ENCODE peak calls at places on chromosome 12, in four cellular contexts. One of them, this sample, is unnamed.

GRCh38 chr12:71755146-71755892 is 656 bp downstream of the RAB21 start:
- DNase-seq in GM23248: peak; percentile 87
- DNase-seq in thyroid gland: peak; percentile 47
- DNase-seq in CD8-positive, alpha-beta T cell: peak; percentile 54
- DNase-seq in this sample: peak; percentile 12

GRCh38 chr12:34286934-34287333 is 264.6 kb downstream of the ALG10 start:
- DNase-seq in CD8-positive, alpha-beta T cell: no peak
- DNase-seq in thyroid gland: no peak
- DNase-seq in GM23248: no peak
- DNase-seq in this sample: no peak

GRCh38 chr12:82800185-82800584 is 113.5 kb downstream of the TMTC2 start:
- DNase-seq in thyroid gland: no peak
- DNase-seq in CD8-positive, alpha-beta T cell: no peak
- DNase-seq in GM23248: no peak
- DNase-seq in this sample: no peak

GRCh38 chr12:48004039-48004940 is at the start of gene COL2A1:
- DNase-seq in GM23248: peak; percentile 60
- DNase-seq in CD8-positive, alpha-beta T cell: no peak
- DNase-seq in thyroid gland: no peak
- DNase-seq in this sample: no peak

GRCh38 chr12:105253882-105254513 is 18.0 kb upstream of the APPL2 start:
- DNase-seq in GM23248: peak; percentile 87
- DNase-seq in CD8-positive, alpha-beta T cell: no peak
- DNase-seq in thyroid gland: no peak
- DNase-seq in this sample: no peak

GRCh38 chr12:98446060-98446459 is 69.3 kb upstream of the TMPO start:
- DNase-seq in GM23248: no peak
- DNase-seq in CD8-positive, alpha-beta T cell: no peak
- DNase-seq in thyroid gland: no peak
- DNase-seq in this sample: no peak

GRCh38 chr12:6765634-6766581 is at the start of gene PTMS:
- DNase-seq in GM23248: peak; percentile 83
- DNase-seq in CD8-positive, alpha-beta T cell: no peak
- DNase-seq in thyroid gland: peak; percentile 82
- DNase-seq in this sample: peak; percentile 63

GRCh38 chr12:96831346-96831745 is 75.7 kb upstream of the NEDD1 start:
- DNase-seq in CD8-positive, alpha-beta T cell: no peak
- DNase-seq in GM23248: no peak
- DNase-seq in thyroid gland: no peak
- DNase-seq in this sample: no peak

GRCh38 chr12:3677609-3678008 is 75.3 kb downstream of the CRACR2A start:
- DNase-seq in CD8-positive, alpha-beta T cell: no peak
- DNase-seq in GM23248: no peak
- DNase-seq in thyroid gland: no peak
- DNase-seq in this sample: no peak

GRCh38 chr12:79778802-79779201 is 88.0 kb upstream of the PAWR start:
- DNase-seq in CD8-positive, alpha-beta T cell: no peak
- DNase-seq in GM23248: no peak
- DNase-seq in thyroid gland: no peak
- DNase-seq in this sample: no peak

GRCh38 chr12:63857771-63858670 is 13.5 kb downstream of the SRGAP1 start:
- DNase-seq in GM23248: peak; percentile 49
- DNase-seq in thyroid gland: no peak
- DNase-seq in CD8-positive, alpha-beta T cell: no peak
- DNase-seq in this sample: no peak

GRCh38 chr12:121812320-121812871 is 8.6 kb downstream of the SETD1B start:
- DNase-seq in GM23248: peak; percentile 87
- DNase-seq in CD8-positive, alpha-beta T cell: no peak
- DNase-seq in thyroid gland: peak; percentile 84
- DNase-seq in this sample: peak; percentile 57

GRCh38 chr12:110284597-110284996 is 3.5 kb downstream of the ATP2A2 start:
- DNase-seq in thyroid gland: no peak
- DNase-seq in GM23248: no peak
- DNase-seq in CD8-positive, alpha-beta T cell: no peak
- DNase-seq in this sample: no peak

GRCh38 chr12:117165342-117165741 is 24.9 kb downstream of the FBXO21 start:
- DNase-seq in GM23248: no peak
- DNase-seq in thyroid gland: no peak
- DNase-seq in CD8-positive, alpha-beta T cell: no peak
- DNase-seq in this sample: no peak

GRCh38 chr12:119397540-119397939 is 63.0 kb downstream of the CCDC60 start:
- DNase-seq in thyroid gland: no peak
- DNase-seq in CD8-positive, alpha-beta T cell: no peak
- DNase-seq in GM23248: no peak
- DNase-seq in this sample: no peak

GRCh38 chr12:89873745-89874144 is 165.1 kb upstream of the ATP2B1 start:
- DNase-seq in GM23248: no peak
- DNase-seq in thyroid gland: peak; percentile 24
- DNase-seq in CD8-positive, alpha-beta T cell: no peak
- DNase-seq in this sample: peak; percentile 36

GRCh38 chr12:124083708-124084107 is 110.7 kb downstream of the ZNF664 start:
- DNase-seq in CD8-positive, alpha-beta T cell: no peak
- DNase-seq in thyroid gland: no peak
- DNase-seq in GM23248: no peak
- DNase-seq in this sample: no peak

GRCh38 chr12:46124848-46125619 is 134.7 kb upstream of the SCAF11 start:
- DNase-seq in CD8-positive, alpha-beta T cell: peak; percentile 56
- DNase-seq in GM23248: peak; percentile 85
- DNase-seq in thyroid gland: peak; percentile 60
- DNase-seq in this sample: peak; percentile 61

DNA sequence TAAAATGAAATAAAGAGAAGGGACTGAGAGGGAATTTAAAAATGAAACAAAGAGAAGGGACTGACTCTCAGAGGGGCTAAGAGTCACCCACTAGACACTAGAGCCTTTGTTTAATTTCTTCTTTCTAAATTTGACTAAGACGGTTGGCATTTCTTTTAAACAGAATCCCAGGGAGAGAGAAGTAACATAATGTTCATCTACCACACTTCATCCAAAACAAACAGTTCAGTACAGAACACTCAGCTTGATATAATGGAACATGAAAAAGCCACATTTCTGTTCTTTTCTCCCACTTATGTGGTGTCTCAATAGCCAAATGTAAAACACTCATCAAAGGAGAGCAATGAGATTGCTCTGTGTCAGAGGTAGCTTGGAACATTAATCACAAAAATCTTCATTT is 10.1 kb upstream of the NT5DC3 start:
- DNase-seq in CD8-positive, alpha-beta T cell: no peak
- DNase-seq in thyroid gland: no peak
- DNase-seq in GM23248: peak; percentile 21
- DNase-seq in this sample: no peak
- H3K27ac ChIP-seq in CD8-positive, alpha-beta T cell: no peak overlapping the region
- H3K27ac ChIP-seq in thyroid gland: no peak overlapping the region
- H3K27ac ChIP-seq in GM23248: no peak overlapping the region
- H3K27ac ChIP-seq in this sample: peak overlapping the region; percentile 73

GRCh38 chr12:107829271-107829670 is 54.8 kb downstream of the ASCL4 start:
- DNase-seq in GM23248: no peak
- DNase-seq in CD8-positive, alpha-beta T cell: no peak
- DNase-seq in thyroid gland: no peak
- DNase-seq in this sample: no peak
- H3K27ac ChIP-seq in GM23248: no peak overlapping the region
- H3K27ac ChIP-seq in CD8-positive, alpha-beta T cell: no peak overlapping the region
- H3K27ac ChIP-seq in thyroid gland: no peak overlapping the region
- H3K27ac ChIP-seq in this sample: no peak overlapping the region

DNA sequence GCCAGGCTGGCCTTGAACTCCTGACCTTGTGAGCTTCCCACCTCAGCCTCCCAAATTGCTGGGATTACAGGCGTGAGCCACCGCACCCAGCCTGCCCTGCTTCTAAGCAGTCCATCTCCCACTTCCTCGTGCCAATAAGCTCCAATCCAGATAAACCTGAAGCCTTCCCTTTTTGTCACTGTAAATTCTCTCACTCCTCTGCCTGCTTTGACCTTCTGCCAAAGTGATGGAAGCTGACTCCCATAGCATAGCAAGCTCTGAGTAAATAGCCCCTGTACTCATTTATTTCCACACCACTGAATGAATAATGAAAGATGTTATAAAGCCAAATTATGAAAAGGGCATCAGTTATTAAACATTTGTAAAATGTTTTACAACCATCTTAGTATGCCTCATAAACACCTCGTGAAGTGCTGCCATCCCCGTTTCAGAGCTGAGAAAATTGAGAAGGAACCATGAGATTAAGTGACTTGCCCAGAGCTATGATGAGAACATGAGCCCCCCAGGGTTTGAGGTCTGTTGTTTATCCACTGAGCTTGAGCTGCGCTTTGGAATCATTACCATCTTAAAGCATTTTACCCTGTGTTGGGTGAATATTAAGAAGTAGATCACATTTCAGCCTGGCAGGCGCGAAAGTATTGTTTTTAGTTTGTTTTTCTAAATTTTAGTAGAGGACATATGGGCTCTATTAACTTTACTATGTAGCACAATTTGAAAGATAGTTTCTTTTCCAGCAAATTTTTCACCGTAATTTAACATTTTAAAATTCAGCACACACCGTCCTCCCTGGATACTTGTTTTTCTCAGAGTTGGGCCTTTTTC is 30.3 kb downstream of the MANSC1 start:
- DNase-seq in GM23248: peak; percentile 23
- DNase-seq in CD8-positive, alpha-beta T cell: no peak
- DNase-seq in thyroid gland: no peak
- DNase-seq in this sample: no peak
- H3K27ac ChIP-seq in GM23248: no peak overlapping the region
- H3K27ac ChIP-seq in CD8-positive, alpha-beta T cell: no peak overlapping the region
- H3K27ac ChIP-seq in thyroid gland: peak overlapping the region; percentile 61
- H3K27ac ChIP-seq in this sample: peak overlapping the region; percentile 71

DNA sequence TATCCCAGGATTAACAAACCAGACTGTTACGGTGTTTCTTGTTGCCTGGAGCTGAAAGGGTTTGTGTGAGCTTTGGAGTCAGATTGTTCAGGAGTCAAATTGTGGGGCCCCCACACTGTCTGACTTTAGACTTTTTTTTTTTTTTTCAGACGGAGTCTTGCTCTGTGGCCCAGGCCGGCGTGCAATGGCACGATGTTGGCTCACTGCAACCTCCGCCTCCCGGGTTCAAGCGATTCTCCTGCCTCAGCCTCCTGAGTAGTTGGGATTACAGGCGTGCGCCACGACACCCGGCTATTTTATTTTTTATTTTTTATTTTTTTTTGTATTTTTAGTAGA is 847 bp downstream of the TSFM start:
- DNase-seq in GM23248: no peak
- DNase-seq in thyroid gland: no peak
- DNase-seq in CD8-positive, alpha-beta T cell: no peak
- DNase-seq in this sample: no peak
- H3K27ac ChIP-seq in GM23248: no peak overlapping the region
- H3K27ac ChIP-seq in thyroid gland: no peak overlapping the region
- H3K27ac ChIP-seq in CD8-positive, alpha-beta T cell: peak overlapping the region; percentile 85
- H3K27ac ChIP-seq in this sample: no peak overlapping the region

DNA sequence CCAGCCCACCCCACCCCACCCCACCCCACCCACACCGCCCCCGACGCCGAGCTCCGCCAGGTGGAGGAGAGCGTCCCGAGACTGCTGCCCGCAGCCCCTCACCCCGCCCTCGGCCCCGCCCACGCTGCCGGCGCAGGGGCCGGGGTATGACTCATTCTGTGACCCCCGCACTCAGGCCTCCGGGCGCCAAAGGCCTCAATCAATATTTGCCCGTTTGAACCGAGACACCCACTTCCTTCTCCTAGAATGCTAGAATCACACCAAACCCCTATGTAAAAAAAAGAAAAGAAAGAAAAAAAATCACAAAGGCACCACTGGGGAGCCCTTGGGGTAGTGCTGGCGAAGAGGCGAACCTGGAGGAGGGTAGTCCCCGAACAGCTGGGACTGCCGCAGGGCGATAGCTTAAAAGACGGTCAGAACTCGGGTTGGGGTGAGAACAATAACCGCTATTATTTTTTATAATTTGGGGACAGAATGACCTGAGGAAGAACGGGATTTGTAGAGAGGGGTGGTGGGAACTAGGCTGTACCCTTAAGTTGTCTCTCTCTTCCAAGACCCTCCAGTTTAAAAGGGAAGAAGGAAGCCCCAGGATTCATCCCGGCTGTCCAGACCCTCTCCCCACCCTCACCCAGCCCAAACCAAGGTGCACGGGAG is 894 bp downstream of the KRT8 start:
- DNase-seq in CD8-positive, alpha-beta T cell: peak; percentile 27
- DNase-seq in thyroid gland: peak; percentile 80
- DNase-seq in GM23248: peak; percentile 45
- DNase-seq in this sample: no peak
- H3K27ac ChIP-seq in CD8-positive, alpha-beta T cell: no peak overlapping the region
- H3K27ac ChIP-seq in thyroid gland: peak overlapping the region; percentile 94
- H3K27ac ChIP-seq in GM23248: no peak overlapping the region
- H3K27ac ChIP-seq in this sample: no peak overlapping the region

DNA sequence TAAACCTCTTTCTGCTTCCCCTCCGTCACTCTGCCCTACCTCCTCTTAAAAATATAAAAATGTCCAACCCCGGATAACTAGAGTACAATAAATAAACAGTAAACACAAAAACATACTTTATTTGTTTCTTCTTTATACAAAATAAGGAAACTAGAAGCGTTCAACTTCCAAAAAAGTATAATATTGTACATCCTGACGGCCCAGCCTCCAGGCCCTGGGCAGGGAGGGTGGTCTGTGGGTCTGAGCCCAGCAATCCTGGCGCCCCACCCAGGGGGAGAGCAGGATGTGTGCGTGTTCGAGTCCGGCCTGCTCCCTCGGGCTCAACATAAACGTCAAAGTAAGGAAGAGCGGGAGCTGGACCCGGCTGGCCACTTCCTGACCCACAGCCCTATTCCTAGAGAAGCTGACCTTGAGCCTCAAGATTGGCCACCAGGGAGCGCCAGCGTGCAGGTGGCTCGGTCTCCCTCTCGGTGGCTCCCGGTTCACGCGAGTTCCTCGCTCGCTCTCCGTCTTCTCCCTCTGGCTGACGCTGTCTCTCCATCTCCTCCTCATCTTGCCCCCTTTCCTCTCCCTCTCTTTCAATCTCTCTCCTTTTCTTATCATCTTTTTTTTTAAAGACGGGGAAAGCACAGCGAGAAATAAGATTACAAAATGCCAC is 9.4 kb downstream of the LHX5 start:
- DNase-seq in thyroid gland: peak; percentile 85
- DNase-seq in GM23248: peak; percentile 83
- DNase-seq in CD8-positive, alpha-beta T cell: peak; percentile 67
- DNase-seq in this sample: peak; percentile 32
- H3K27ac ChIP-seq in thyroid gland: no peak overlapping the region
- H3K27ac ChIP-seq in GM23248: no peak overlapping the region
- H3K27ac ChIP-seq in CD8-positive, alpha-beta T cell: no peak overlapping the region
- H3K27ac ChIP-seq in this sample: no peak overlapping the region

GRCh38 chr12:128820723-128821432 is 2.9 kb downstream of the SLC15A4 start:
- DNase-seq in CD8-positive, alpha-beta T cell: no peak
- DNase-seq in GM23248: no peak
- DNase-seq in thyroid gland: peak; percentile 20
- DNase-seq in this sample: peak; percentile 17
- H3K27ac ChIP-seq in CD8-positive, alpha-beta T cell: no peak overlapping the region
- H3K27ac ChIP-seq in GM23248: no peak overlapping the region
- H3K27ac ChIP-seq in thyroid gland: no peak overlapping the region
- H3K27ac ChIP-seq in this sample: peak overlapping the region; percentile 8

GRCh38 chr12:8048906-8049305 is 16.4 kb downstream of the FOXJ2 start:
- DNase-seq in CD8-positive, alpha-beta T cell: no peak
- DNase-seq in thyroid gland: no peak
- DNase-seq in GM23248: peak; percentile 8
- DNase-seq in this sample: no peak
- H3K27ac ChIP-seq in CD8-positive, alpha-beta T cell: no peak overlapping the region
- H3K27ac ChIP-seq in thyroid gland: no peak overlapping the region
- H3K27ac ChIP-seq in GM23248: no peak overlapping the region
- H3K27ac ChIP-seq in this sample: no peak overlapping the region

GRCh38 chr12:85720308-85721033 is 115.7 kb downstream of the RASSF9 start:
- DNase-seq in thyroid gland: no peak
- DNase-seq in CD8-positive, alpha-beta T cell: no peak
- DNase-seq in GM23248: no peak
- DNase-seq in this sample: no peak
- H3K27ac ChIP-seq in thyroid gland: no peak overlapping the region
- H3K27ac ChIP-seq in CD8-positive, alpha-beta T cell: no peak overlapping the region
- H3K27ac ChIP-seq in GM23248: no peak overlapping the region
- H3K27ac ChIP-seq in this sample: no peak overlapping the region

GRCh38 chr12:17489452-17489851 is 600.5 kb downstream of the RERGL start:
- DNase-seq in GM23248: no peak
- DNase-seq in thyroid gland: no peak
- DNase-seq in CD8-positive, alpha-beta T cell: no peak
- DNase-seq in this sample: no peak
- H3K27ac ChIP-seq in GM23248: no peak overlapping the region
- H3K27ac ChIP-seq in thyroid gland: no peak overlapping the region
- H3K27ac ChIP-seq in CD8-positive, alpha-beta T cell: no peak overlapping the region
- H3K27ac ChIP-seq in this sample: no peak overlapping the region